ENCODE peak calls at places on chromosomes 11 and 22, in six cellular contexts. V, O, J, Z, T and X are unnamed samples.

GRCh38 chr11:66541892-66542291 is 4.0 kb downstream of the ZDHHC24 start:
- DNase-seq in T (no peak), Z (no peak), O (no peak), V (no peak), J (no peak), X (no peak)

GRCh38 chr22:49979587-49980264 is 19.2 kb downstream of the PIM3 start:
- DNase-seq in V (peak; percentile 49), O (no peak), J (peak; percentile 78), T (no peak), Z (no peak), X (peak; percentile 66)

GRCh38 chr22:29625090-29625825 is 21.8 kb downstream of the NF2 start:
- DNase-seq in T (peak; percentile 60), V (peak; percentile 51), O (no peak), J (peak; percentile 47), Z (peak; percentile 75), X (peak; percentile 33)

GRCh38 chr11:10878408-10879214 is 20.8 kb upstream of the ZBED5 start:
- DNase-seq in O (no peak), V (no peak), T (no peak), J (no peak), Z (no peak), X (no peak)

GRCh38 chr11:46120711-46121327 is 435 bp downstream of the PHF21A start:
- DNase-seq in J (peak; percentile 33), T (no peak), V (peak; percentile 59), Z (peak; percentile 72), O (peak; percentile 56), X (peak; percentile 15)

GRCh38 chr11:99739464-99740089 is 718.8 kb downstream of the CNTN5 start:
- DNase-seq in Z (no peak), O (no peak), V (no peak), J (no peak), T (peak; percentile 14), X (no peak)

GRCh38 chr11:47359586-47359985 is 7.1 kb upstream of the MYBPC3 start:
- DNase-seq in T (no peak), Z (no peak), V (no peak), O (no peak), J (no peak), X (no peak)

GRCh38 chr22:46833228-46833627 is 70.8 kb downstream of the TBC1D22A start:
- DNase-seq in Z (no peak), V (no peak), O (no peak), J (peak; percentile 29), T (no peak), X (no peak)

GRCh38 chr11:36453678-36454077 is 56.4 kb downstream of the TRAF6 start:
- DNase-seq in V (no peak), T (no peak), O (no peak), J (no peak), Z (peak; percentile 36), X (no peak)

GRCh38 chr11:45413156-45413833 is 127.2 kb upstream of the SYT13 start:
- DNase-seq in V (no peak), O (no peak), J (no peak), T (no peak), Z (no peak), X (no peak)

GRCh38 chr11:33722579-33723234 is 13.5 kb downstream of the CD59 start:
- DNase-seq in T (peak; percentile 41), Z (peak; percentile 73), O (no peak), J (no peak), V (no peak), X (peak; percentile 76)

GRCh38 chr11:71425851-71426250 is 22.3 kb downstream of the DHCR7 start:
- DNase-seq in T (no peak), Z (peak; percentile 92), O (no peak), J (no peak), V (no peak), X (no peak)

GRCh38 chr11:68412593-68413475 is 47.7 kb upstream of the PPP6R3 start:
- DNase-seq in J (no peak), T (peak; percentile 20), O (no peak), Z (no peak), V (no peak), X (peak; percentile 46)

GRCh38 chr11:2787816-2788750 is 88.3 kb upstream of the KCNQ1OT1 start:
- DNase-seq in O (no peak), T (no peak), Z (no peak), J (no peak), V (no peak), X (no peak)

GRCh38 chr11:116544721-116545120 is 228.1 kb downstream of the BUD13 start:
- DNase-seq in O (no peak), Z (no peak), T (no peak), V (no peak), J (no peak), X (no peak)

GRCh38 chr11:71999360-71999759 is 651 bp downstream of the IL18BP start:
- DNase-seq in T (no peak), J (no peak), V (no peak), O (no peak), Z (no peak), X (no peak)

GRCh38 chr11:123231263-123231662 is 36.2 kb upstream of the CLMP start:
- DNase-seq in O (no peak), J (no peak), Z (no peak), V (no peak), T (no peak), X (no peak)

GRCh38 chr22:20783844-20784723 is 10.2 kb downstream of the SERPIND1 start:
- DNase-seq in J (no peak), Z (peak; percentile 38), O (no peak), T (peak; percentile 30), V (no peak), X (peak; percentile 33)

GRCh38 chr11:106249857-106250256 is 172.4 kb downstream of the AASDHPPT start:
- DNase-seq in T (no peak), Z (no peak), V (no peak), J (no peak), O (no peak), X (no peak)

GRCh38 chr11:128463386-128463829 is 124.0 kb downstream of the ETS1 start:
- DNase-seq in V (no peak), J (no peak), Z (no peak), O (no peak), T (peak; percentile 92), X (no peak)

GRCh38 chr11:30917859-30918478 is 331.8 kb upstream of the MPPED2 start:
- DNase-seq in T (no peak), O (no peak), J (peak; percentile 8), V (no peak), Z (no peak), X (no peak)

GRCh38 chr11:38460901-38461300 is 1862.9 kb upstream of the RAG2 start:
- DNase-seq in J (peak; percentile 3), Z (peak; percentile 59), V (no peak), O (no peak), T (no peak), X (no peak)

GRCh38 chr11:1122356-1123002 is 35.3 kb upstream of the MUC5AC start:
- DNase-seq in T (no peak), J (no peak), V (no peak), O (peak; percentile 7), Z (no peak), X (no peak)

GRCh38 chr22:36237462-36238347 is 1.6 kb downstream of the APOL2 start:
- DNase-seq in V (peak; percentile 76), O (no peak), T (no peak), Z (peak; percentile 48), J (no peak), X (no peak)

GRCh38 chr11:108817971-108818370 is 153.1 kb downstream of the DDX10 start:
- DNase-seq in J (no peak), T (no peak), Z (no peak), O (no peak), V (no peak), X (no peak)

GRCh38 chr11:65414776-65415498 is 7.7 kb upstream of the NEAT1 start:
- DNase-seq in Z (no peak), O (no peak), T (no peak), V (peak; percentile 43), J (no peak), X (no peak)

GRCh38 chr22:45686004-45686403 is 14.4 kb downstream of the ATXN10 start:
- DNase-seq in V (no peak), J (no peak), Z (no peak), T (no peak), O (no peak), X (no peak)

GRCh38 chr22:23179381-23180294 is 671 bp upstream of the BCR start:
- DNase-seq in V (peak; percentile 70), Z (no peak), O (peak; percentile 36), T (no peak), J (peak; percentile 44), X (no peak)

GRCh38 chr22:48331266-48331665 is 1496.4 kb downstream of the BRD1 start:
- DNase-seq in J (no peak), V (no peak), O (no peak), T (no peak), Z (no peak), X (no peak)

GRCh38 chr22:38707984-38708383 is 2.2 kb downstream of the GTPBP1 start:
- DNase-seq in Z (no peak), J (no peak), V (no peak), O (no peak), T (no peak), X (no peak)

GRCh38 chr11:47340980-47341775 is 11.3 kb downstream of the MYBPC3 start:
- DNase-seq in T (no peak), Z (no peak), J (no peak), V (no peak), O (no peak), X (no peak)

GRCh38 chr11:88480217-88480616 is 142.7 kb upstream of the CTSC start:
- DNase-seq in T (peak; percentile 73), J (no peak), V (no peak), O (no peak), Z (no peak), X (no peak)

GRCh38 chr11:45517171-45517770 is 148.2 kb downstream of the CHST1 start:
- DNase-seq in T (no peak), J (no peak), O (no peak), V (no peak), Z (no peak), X (no peak)